ENCODE peak calls at places on chromosomes 6 and 20, in six cellular contexts. X is heart left ventricle; B is skeletal muscle cell; M is erythroblast; Z is CD8-positive, alpha-beta T cell; Y is dorsolateral prefrontal cortex. D is an unnamed sample.

GRCh38 chr6:136793348-136793747 is 1.1 kb upstream of the MAP3K5 start:
- DNase-seq in Y (no peak), Z (no peak), M (no peak), B (no peak), X (no peak), D (no peak)

GRCh38 chr6:91299544-91300491 is 712.9 kb upstream of the MAP3K7 start:
- DNase-seq in B (peak), M (no peak), X (peak), Z (no peak), Y (no peak), D (no peak)

GRCh38 chr6:118344014-118344670 is 204.0 kb upstream of the PLN start:
- DNase-seq in M (no peak), X (no peak), Y (no peak), Z (no peak), B (no peak), D (no peak)

GRCh38 chr6:38578075-38578474 is 61.7 kb downstream of the BTBD9 start:
- DNase-seq in M (no peak), B (no peak), X (no peak), Z (no peak), Y (no peak), D (no peak)

GRCh38 chr6:143233563-143234285 is 173.0 kb downstream of the AIG1 start:
- DNase-seq in B (no peak), X (no peak), Y (no peak), M (no peak), Z (no peak), D (no peak)

GRCh38 chr6:28789553-28790083 is 134.2 kb downstream of the TRIM27 start:
- DNase-seq in M (peak), B (no peak), X (no peak), Z (no peak), Y (no peak), D (no peak)

GRCh38 chr20:52003415-52003814 is 188.2 kb downstream of the ZFP64 start:
- DNase-seq in M (no peak), B (no peak), Z (no peak), X (no peak), Y (no peak), D (no peak)

GRCh38 chr20:64131406-64131805 is 24.0 kb upstream of the NPBWR2 start:
- DNase-seq in M (peak), Y (peak), Z (no peak), B (no peak), X (no peak), D (peak)

GRCh38 chr6:24215068-24215467 is 89.1 kb downstream of the NRSN1 start:
- DNase-seq in X (no peak), M (no peak), Z (no peak), B (no peak), Y (no peak), D (no peak)

GRCh38 chr6:145043926-145044500 is 691.3 kb downstream of the EPM2A start:
- DNase-seq in M (no peak), X (no peak), Z (no peak), B (no peak), Y (no peak), D (no peak)

GRCh38 chr6:50707652-50708325 is 5.5 kb upstream of the TFAP2D start:
- DNase-seq in M (no peak), X (no peak), Y (peak), Z (no peak), B (no peak), D (no peak)

GRCh38 chr20:64279826-64280459 is 24.4 kb downstream of the PCMTD2 start:
- DNase-seq in X (no peak), B (no peak), M (no peak), Y (no peak), Z (no peak), D (no peak)

GRCh38 chr20:53723621-53724020 is 130.0 kb upstream of the ZNF217 start:
- DNase-seq in Z (no peak), M (no peak), B (no peak), Y (no peak), X (no peak), D (no peak)

GRCh38 chr20:41457173-41457857 is 90.7 kb upstream of the EMILIN3 start:
- DNase-seq in B (no peak), Y (no peak), Z (no peak), M (no peak), X (no peak), D (no peak)

GRCh38 chr6:53925891-53926290 is 131.1 kb downstream of the LRRC1 start:
- DNase-seq in Z (no peak), M (no peak), Y (no peak), X (no peak), B (no peak), D (no peak)

GRCh38 chr20:37673429-37673828 is 20.4 kb upstream of the CTNNBL1 start:
- DNase-seq in B (no peak), Y (no peak), X (no peak), M (no peak), Z (no peak), D (no peak)

GRCh38 chr6:108565893-108566292 is 5.2 kb downstream of the FOXO3 start:
- DNase-seq in Y (no peak), Z (no peak), M (peak), B (peak), X (peak), D (peak)

GRCh38 chr6:146153040-146153758 is 124.3 kb downstream of the GRM1 start:
- DNase-seq in Y (no peak), X (no peak), Z (no peak), B (no peak), M (no peak), D (no peak)

GRCh38 chr20:32125511-32125910 is 16.0 kb downstream of the TM9SF4 start:
- DNase-seq in Z (no peak), X (no peak), B (no peak), Y (no peak), M (no peak), D (no peak)

GRCh38 chr6:78810146-78810545 is 57.2 kb upstream of the IRAK1BP1 start:
- DNase-seq in B (peak), X (no peak), Y (no peak), M (no peak), Z (no peak), D (no peak)

GRCh38 chr6:87561012-87561411 is 28.8 kb downstream of the RARS2 start:
- DNase-seq in X (no peak), M (no peak), Y (no peak), Z (no peak), B (no peak), D (no peak)

GRCh38 chr6:123777554-123777953 is 26.1 kb upstream of the NKAIN2 start:
- DNase-seq in X (no peak), M (no peak), B (peak), Y (no peak), Z (no peak), D (no peak)

GRCh38 chr20:20547221-20547875 is 165.1 kb downstream of the RALGAPA2 start:
- DNase-seq in X (no peak), B (peak), Z (no peak), M (no peak), Y (no peak), D (no peak)

GRCh38 chr6:109867970-109868358 is 110.1 kb upstream of the GPR6 start:
- DNase-seq in B (peak), Z (no peak), M (no peak), X (no peak), Y (no peak), D (no peak)

GRCh38 chr6:345747-346388 is 45.7 kb upstream of the IRF4 start:
- DNase-seq in M (no peak), X (peak), Y (no peak), Z (no peak), B (peak), D (no peak)

GRCh38 chr6:19603716-19604115 is 233.5 kb upstream of the ID4 start:
- DNase-seq in Y (no peak), B (no peak), M (no peak), Z (no peak), X (no peak), D (no peak)

GRCh38 chr6:133017581-133017980 is 203.2 kb downstream of the RPS12 start:
- DNase-seq in Y (no peak), Z (no peak), B (peak), M (no peak), X (no peak), D (no peak)

GRCh38 chr20:35145141-35145564 is 2.0 kb downstream of the EDEM2 start:
- DNase-seq in Y (no peak), M (peak), X (no peak), B (no peak), Z (no peak), D (no peak)

GRCh38 chr20:38298768-38299288 is 5.1 kb upstream of the BPI start:
- DNase-seq in Z (no peak), Y (no peak), M (no peak), X (peak), B (peak), D (no peak)

GRCh38 chr6:14763139-14763538 is 482.7 kb upstream of the JARID2 start:
- DNase-seq in X (no peak), M (peak), B (peak), Z (no peak), Y (no peak), D (no peak)

D was measured in natural killer cell treated with Interleukin-12 subunit alpha and Interleukin-12 subunit beta and Interleukin-15 and Interleukin-18, amount 100 ng/mL, for 72 hours.